ENCODE peak calls at places on chromosomes 11 and 22, in six cellular contexts. Z, R, P, H, K and I are unnamed samples.

GRCh38 chr11:93196816-93197382 is 892 bp downstream of the SLC36A4 start:
- DNase-seq in P (no peak), Z (no peak), H (no peak), K (no peak), R (no peak), I (no peak)

GRCh38 chr11:2186669-2187266 is 15.2 kb upstream of the TH start:
- DNase-seq in P (no peak), R (no peak), Z (peak; percentile 9), H (no peak), K (peak; percentile 69), I (no peak)

GRCh38 chr11:111089759-111090158 is 155.8 kb upstream of the POU2AF2 start:
- DNase-seq in K (no peak), P (no peak), R (no peak), H (no peak), Z (no peak), I (no peak)

GRCh38 chr11:96306933-96307747 is 35.9 kb downstream of the MAML2 start:
- DNase-seq in Z (no peak), K (peak; percentile 82), R (no peak), P (peak; percentile 82), H (peak; percentile 97), I (peak; percentile 99)

GRCh38 chr11:132914600-132914999 is 617.7 kb downstream of the OPCML start:
- DNase-seq in R (no peak), P (no peak), K (no peak), H (no peak), Z (no peak), I (no peak)

GRCh38 chr11:12808519-12808918 is 134.3 kb downstream of the TEAD1 start:
- DNase-seq in R (no peak), K (no peak), P (no peak), Z (no peak), H (peak; percentile 38), I (no peak)

GRCh38 chr11:109859325-109859724 is 233.9 kb upstream of the ZC3H12C start:
- DNase-seq in P (no peak), R (no peak), H (peak; percentile 65), Z (no peak), K (no peak), I (peak; percentile 60)

GRCh38 chr22:26461188-26461810 is 22.3 kb downstream of the HPS4 start:
- DNase-seq in P (no peak), Z (no peak), K (peak; percentile 71), H (no peak), R (peak; percentile 47), I (no peak)